ENCODE peak calls at places on chromosome 20, in six cellular contexts. One of them, this sample, is unnamed.

GRCh38 chr20:2246081-2246491 is 49.7 kb upstream of the TGM3 start:
- DNase-seq in HEK293T: peak; percentile 45
- DNase-seq in D341Med: no peak
- DNase-seq in RWPE1: no peak
- DNase-seq in HuH-7.5: no peak
- DNase-seq in activated naive CD8-positive, alpha-beta T cell treated with anti-CD3 and anti-CD28 coated beads, Interleukin-2, amount 50 U/mL, for 24 hours: no peak
- DNase-seq in this sample: no peak

GRCh38 chr20:37697314-37697713 is 3.5 kb downstream of the CTNNBL1 start:
- DNase-seq in HEK293T: no peak
- DNase-seq in D341Med: no peak
- DNase-seq in RWPE1: no peak
- DNase-seq in HuH-7.5: no peak
- DNase-seq in activated naive CD8-positive, alpha-beta T cell treated with anti-CD3 and anti-CD28 coated beads, Interleukin-2, amount 50 U/mL, for 24 hours: no peak
- DNase-seq in this sample: no peak

GRCh38 chr20:51356871-51357270 is 185.6 kb downstream of the NFATC2 start:
- DNase-seq in HEK293T: no peak
- DNase-seq in D341Med: no peak
- DNase-seq in RWPE1: no peak
- DNase-seq in HuH-7.5: no peak
- DNase-seq in activated naive CD8-positive, alpha-beta T cell treated with anti-CD3 and anti-CD28 coated beads, Interleukin-2, amount 50 U/mL, for 24 hours: no peak
- DNase-seq in this sample: no peak

GRCh38 chr20:53679597-53680309 is 86.1 kb upstream of the ZNF217 start:
- DNase-seq in HEK293T: no peak
- DNase-seq in D341Med: no peak
- DNase-seq in RWPE1: no peak
- DNase-seq in HuH-7.5: no peak
- DNase-seq in activated naive CD8-positive, alpha-beta T cell treated with anti-CD3 and anti-CD28 coated beads, Interleukin-2, amount 50 U/mL, for 24 hours: no peak
- DNase-seq in this sample: no peak

GRCh38 chr20:10594286-10594868 is 79.4 kb downstream of the JAG1 start:
- DNase-seq in HEK293T: no peak
- DNase-seq in D341Med: no peak
- DNase-seq in RWPE1: no peak
- DNase-seq in HuH-7.5: no peak
- DNase-seq in activated naive CD8-positive, alpha-beta T cell treated with anti-CD3 and anti-CD28 coated beads, Interleukin-2, amount 50 U/mL, for 24 hours: no peak
- DNase-seq in this sample: no peak

GRCh38 chr20:49838546-49838945 is 25.9 kb downstream of the SLC9A8 start:
- DNase-seq in HEK293T: no peak
- DNase-seq in D341Med: no peak
- DNase-seq in RWPE1: no peak
- DNase-seq in HuH-7.5: no peak
- DNase-seq in activated naive CD8-positive, alpha-beta T cell treated with anti-CD3 and anti-CD28 coated beads, Interleukin-2, amount 50 U/mL, for 24 hours: no peak
- DNase-seq in this sample: no peak

GRCh38 chr20:61966492-61967244 is 99.0 kb downstream of the TAF4 start:
- DNase-seq in HEK293T: no peak
- DNase-seq in D341Med: peak; percentile 38
- DNase-seq in RWPE1: no peak
- DNase-seq in HuH-7.5: no peak
- DNase-seq in activated naive CD8-positive, alpha-beta T cell treated with anti-CD3 and anti-CD28 coated beads, Interleukin-2, amount 50 U/mL, for 24 hours: no peak
- DNase-seq in this sample: no peak

GRCh38 chr20:61728786-61729365 is 336.8 kb downstream of the TAF4 start:
- DNase-seq in HEK293T: no peak
- DNase-seq in D341Med: no peak
- DNase-seq in RWPE1: no peak
- DNase-seq in HuH-7.5: no peak
- DNase-seq in activated naive CD8-positive, alpha-beta T cell treated with anti-CD3 and anti-CD28 coated beads, Interleukin-2, amount 50 U/mL, for 24 hours: no peak
- DNase-seq in this sample: no peak

GRCh38 chr20:63580796-63581461 is 6.9 kb upstream of the HELZ2 start:
- DNase-seq in HEK293T: peak; percentile 48
- DNase-seq in D341Med: peak; percentile 78
- DNase-seq in RWPE1: peak; percentile 92
- DNase-seq in HuH-7.5: peak; percentile 75
- DNase-seq in activated naive CD8-positive, alpha-beta T cell treated with anti-CD3 and anti-CD28 coated beads, Interleukin-2, amount 50 U/mL, for 24 hours: peak; percentile 60
- DNase-seq in this sample: peak; percentile 77

GRCh38 chr20:51807864-51808263 is 5.5 kb upstream of the SALL4 start:
- DNase-seq in HEK293T: no peak
- DNase-seq in D341Med: no peak
- DNase-seq in RWPE1: no peak
- DNase-seq in HuH-7.5: no peak
- DNase-seq in activated naive CD8-positive, alpha-beta T cell treated with anti-CD3 and anti-CD28 coated beads, Interleukin-2, amount 50 U/mL, for 24 hours: no peak
- DNase-seq in this sample: no peak

GRCh38 chr20:14337400-14338171 is at the start of gene FLRT3:
- DNase-seq in HEK293T: peak; percentile 80
- DNase-seq in D341Med: peak; percentile 78
- DNase-seq in RWPE1: peak; percentile 93
- DNase-seq in HuH-7.5: peak; percentile 47
- DNase-seq in activated naive CD8-positive, alpha-beta T cell treated with anti-CD3 and anti-CD28 coated beads, Interleukin-2, amount 50 U/mL, for 24 hours: peak; percentile 2
- DNase-seq in this sample: peak; percentile 30

GRCh38 chr20:49283703-49284625 is 6.1 kb upstream of the ZNFX1 start:
- DNase-seq in HEK293T: no peak
- DNase-seq in D341Med: no peak
- DNase-seq in RWPE1: no peak
- DNase-seq in HuH-7.5: no peak
- DNase-seq in activated naive CD8-positive, alpha-beta T cell treated with anti-CD3 and anti-CD28 coated beads, Interleukin-2, amount 50 U/mL, for 24 hours: no peak
- DNase-seq in this sample: no peak

GRCh38 chr20:38915355-38915754 is 10.9 kb upstream of the FAM83D start:
- DNase-seq in HEK293T: no peak
- DNase-seq in D341Med: no peak
- DNase-seq in RWPE1: no peak
- DNase-seq in HuH-7.5: no peak
- DNase-seq in activated naive CD8-positive, alpha-beta T cell treated with anti-CD3 and anti-CD28 coated beads, Interleukin-2, amount 50 U/mL, for 24 hours: no peak
- DNase-seq in this sample: no peak

GRCh38 chr20:60035-60918 is 27.2 kb upstream of the DEFB125 start:
- DNase-seq in HEK293T: no peak
- DNase-seq in D341Med: no peak
- DNase-seq in RWPE1: no peak
- DNase-seq in HuH-7.5: no peak
- DNase-seq in activated naive CD8-positive, alpha-beta T cell treated with anti-CD3 and anti-CD28 coated beads, Interleukin-2, amount 50 U/mL, for 24 hours: no peak
- DNase-seq in this sample: no peak

GRCh38 chr20:14838663-14839650 is 501.5 kb upstream of the FLRT3 start:
- DNase-seq in HEK293T: no peak
- DNase-seq in D341Med: no peak
- DNase-seq in RWPE1: no peak
- DNase-seq in HuH-7.5: no peak
- DNase-seq in activated naive CD8-positive, alpha-beta T cell treated with anti-CD3 and anti-CD28 coated beads, Interleukin-2, amount 50 U/mL, for 24 hours: no peak
- DNase-seq in this sample: no peak

GRCh38 chr20:19688031-19688806 is 69.8 kb upstream of the RIN2 start:
- DNase-seq in HEK293T: peak; percentile 46
- DNase-seq in D341Med: peak; percentile 61
- DNase-seq in RWPE1: peak; percentile 82
- DNase-seq in HuH-7.5: peak; percentile 72
- DNase-seq in activated naive CD8-positive, alpha-beta T cell treated with anti-CD3 and anti-CD28 coated beads, Interleukin-2, amount 50 U/mL, for 24 hours: no peak
- DNase-seq in this sample: no peak

GRCh38 chr20:51700809-51701285 is 67.3 kb downstream of the ATP9A start:
- DNase-seq in HEK293T: peak; percentile 59
- DNase-seq in D341Med: peak; percentile 61
- DNase-seq in RWPE1: peak; percentile 79
- DNase-seq in HuH-7.5: peak; percentile 75
- DNase-seq in activated naive CD8-positive, alpha-beta T cell treated with anti-CD3 and anti-CD28 coated beads, Interleukin-2, amount 50 U/mL, for 24 hours: no peak
- DNase-seq in this sample: no peak

GRCh38 chr20:1657556-1658334 is at the start of gene SIRPG:
- DNase-seq in HEK293T: no peak
- DNase-seq in D341Med: no peak
- DNase-seq in RWPE1: no peak
- DNase-seq in HuH-7.5: no peak
- DNase-seq in activated naive CD8-positive, alpha-beta T cell treated with anti-CD3 and anti-CD28 coated beads, Interleukin-2, amount 50 U/mL, for 24 hours: no peak
- DNase-seq in this sample: peak; percentile 77

GRCh38 chr20:4329232-4329631 is 313.9 kb upstream of the RNF24 start:
- DNase-seq in HEK293T: no peak
- DNase-seq in D341Med: no peak
- DNase-seq in RWPE1: no peak
- DNase-seq in HuH-7.5: no peak
- DNase-seq in activated naive CD8-positive, alpha-beta T cell treated with anti-CD3 and anti-CD28 coated beads, Interleukin-2, amount 50 U/mL, for 24 hours: no peak
- DNase-seq in this sample: no peak

GRCh38 chr20:22615425-22615824 is 31.1 kb upstream of the FOXA2 start:
- DNase-seq in HEK293T: no peak
- DNase-seq in D341Med: no peak
- DNase-seq in RWPE1: no peak
- DNase-seq in HuH-7.5: no peak
- DNase-seq in activated naive CD8-positive, alpha-beta T cell treated with anti-CD3 and anti-CD28 coated beads, Interleukin-2, amount 50 U/mL, for 24 hours: no peak
- DNase-seq in this sample: no peak

GRCh38 chr20:36112112-36112511 is 42.4 kb upstream of the EPB41L1 start:
- DNase-seq in HEK293T: no peak
- DNase-seq in D341Med: no peak
- DNase-seq in RWPE1: no peak
- DNase-seq in HuH-7.5: no peak
- DNase-seq in activated naive CD8-positive, alpha-beta T cell treated with anti-CD3 and anti-CD28 coated beads, Interleukin-2, amount 50 U/mL, for 24 hours: no peak
- DNase-seq in this sample: no peak

GRCh38 chr20:16864069-16864468 is 115.9 kb downstream of the OTOR start:
- DNase-seq in HEK293T: no peak
- DNase-seq in D341Med: no peak
- DNase-seq in RWPE1: no peak
- DNase-seq in HuH-7.5: no peak
- DNase-seq in activated naive CD8-positive, alpha-beta T cell treated with anti-CD3 and anti-CD28 coated beads, Interleukin-2, amount 50 U/mL, for 24 hours: no peak
- DNase-seq in this sample: no peak

GRCh38 chr20:4946585-4947378 is 54.5 kb downstream of the SLC23A2 start:
- DNase-seq in HEK293T: no peak
- DNase-seq in D341Med: no peak
- DNase-seq in RWPE1: no peak
- DNase-seq in HuH-7.5: no peak
- DNase-seq in activated naive CD8-positive, alpha-beta T cell treated with anti-CD3 and anti-CD28 coated beads, Interleukin-2, amount 50 U/mL, for 24 hours: no peak
- DNase-seq in this sample: no peak

GRCh38 chr20:2688041-2688591 is 4.5 kb upstream of the EBF4 start:
- DNase-seq in HEK293T: peak; percentile 75
- DNase-seq in D341Med: peak; percentile 72
- DNase-seq in RWPE1: no peak
- DNase-seq in HuH-7.5: peak; percentile 79
- DNase-seq in activated naive CD8-positive, alpha-beta T cell treated with anti-CD3 and anti-CD28 coated beads, Interleukin-2, amount 50 U/mL, for 24 hours: peak; percentile 83
- DNase-seq in this sample: peak; percentile 89

GRCh38 chr20:23562721-23563342 is 5.5 kb downstream of the CST9L start:
- DNase-seq in HEK293T: no peak
- DNase-seq in D341Med: no peak
- DNase-seq in RWPE1: no peak
- DNase-seq in HuH-7.5: no peak
- DNase-seq in activated naive CD8-positive, alpha-beta T cell treated with anti-CD3 and anti-CD28 coated beads, Interleukin-2, amount 50 U/mL, for 24 hours: no peak
- DNase-seq in this sample: no peak

GRCh38 chr20:62642666-62643520 is 590 bp downstream of the SLCO4A1 start:
- DNase-seq in HEK293T: peak; percentile 32
- DNase-seq in D341Med: peak; percentile 74
- DNase-seq in RWPE1: peak; percentile 61
- DNase-seq in HuH-7.5: no peak
- DNase-seq in activated naive CD8-positive, alpha-beta T cell treated with anti-CD3 and anti-CD28 coated beads, Interleukin-2, amount 50 U/mL, for 24 hours: peak; percentile 60
- DNase-seq in this sample: peak; percentile 75

GRCh38 chr20:47720636-47721427 is 64.4 kb downstream of the SULF2 start:
- DNase-seq in HEK293T: peak; percentile 18
- DNase-seq in D341Med: no peak
- DNase-seq in RWPE1: no peak
- DNase-seq in HuH-7.5: no peak
- DNase-seq in activated naive CD8-positive, alpha-beta T cell treated with anti-CD3 and anti-CD28 coated beads, Interleukin-2, amount 50 U/mL, for 24 hours: no peak
- DNase-seq in this sample: no peak

GRCh38 chr20:7806831-7807230 is 133.4 kb downstream of the HAO1 start:
- DNase-seq in HEK293T: no peak
- DNase-seq in D341Med: no peak
- DNase-seq in RWPE1: no peak
- DNase-seq in HuH-7.5: no peak
- DNase-seq in activated naive CD8-positive, alpha-beta T cell treated with anti-CD3 and anti-CD28 coated beads, Interleukin-2, amount 50 U/mL, for 24 hours: no peak
- DNase-seq in this sample: no peak

This sample was measured in activated CD8-positive, alpha-beta T cell treated with anti-CD3 and anti-CD28 coated beads, Interleukin-2, amount 10 ng/mL, durations not matched to agents 7 days and 5 days.